ENCODE peak calls at places on chromosome 14, in seven cellular contexts. P is mesothelial cell of epicardium; C is HEK293T; E is AG10803; A is activated T-helper 9 cell treated with anti-CD3 and anti-CD28 coated beads, Interleukin-2, amount 50 U/mL, for 16 hours; M is upper lobe of right lung; O is astrocyte of the cerebellum. N is an unnamed sample.

GRCh38 chr14:20789230-20789813 is 8.3 kb downstream of the RNASE6 start:
- DNase-seq in P (no peak), C (no peak), E (no peak), A (no peak), M (no peak), O (no peak), N (no peak)

GRCh38 chr14:64118892-64119291 is 175.3 kb downstream of the ESR2 start:
- DNase-seq in P (no peak), C (no peak), E (no peak), A (no peak), M (no peak), O (no peak), N (no peak)

GRCh38 chr14:23569443-23570151 is 2.0 kb upstream of the AP1G2 start:
- DNase-seq in P (no peak), C (peak; percentile 27), E (no peak), A (no peak), M (peak; percentile 63), O (no peak), N (no peak)

GRCh38 chr14:68842298-68842697 is 49.4 kb upstream of the ZFP36L1 start:
- DNase-seq in P (no peak), C (no peak), E (no peak), A (no peak), M (no peak), O (no peak), N (no peak)

GRCh38 chr14:89445252-89445973 is 28.4 kb upstream of the FOXN3 start:
- DNase-seq in P (no peak), C (no peak), E (no peak), A (no peak), M (no peak), O (no peak), N (no peak)

GRCh38 chr14:93527076-93527692 is 96.4 kb downstream of the UNC79 start:
- DNase-seq in P (no peak), C (no peak), E (peak; percentile 15), A (no peak), M (no peak), O (no peak), N (no peak)

GRCh38 chr14:75469606-75470237 is 41.9 kb downstream of the JDP2 start:
- DNase-seq in P (no peak), C (no peak), E (no peak), A (no peak), M (peak; percentile 92), O (no peak), N (no peak)

GRCh38 chr14:58216544-58216943 is 16.6 kb downstream of the ACTR10 start:
- DNase-seq in P (no peak), C (no peak), E (no peak), A (no peak), M (no peak), O (no peak), N (no peak)

GRCh38 chr14:98593361-98593761 is 678.6 kb downstream of the BCL11B start:
- DNase-seq in P (no peak), C (no peak), E (no peak), A (no peak), M (no peak), O (no peak), N (no peak)

GRCh38 chr14:36941783-36942521 is 230.5 kb downstream of the SLC25A21 start:
- DNase-seq in P (peak; percentile 85), C (peak; percentile 54), E (peak; percentile 63), A (peak; percentile 4), M (peak; percentile 84), O (peak; percentile 32), N (peak; percentile 8)

GRCh38 chr14:104665663-104666522 is 23.5 kb upstream of the INF2 start:
- DNase-seq in P (no peak), C (no peak), E (no peak), A (no peak), M (peak; percentile 77), O (no peak), N (peak; percentile 94)

GRCh38 chr14:99568567-99569560 is 35.1 kb downstream of the CCDC85C start:
- DNase-seq in P (no peak), C (no peak), E (peak; percentile 54), A (no peak), M (no peak), O (no peak), N (no peak)

GRCh38 chr14:92729632-92730358 is 18.6 kb downstream of the LGMN start:
- DNase-seq in P (no peak), C (no peak), E (peak; percentile 78), A (no peak), M (no peak), O (peak; percentile 91), N (no peak)

GRCh38 chr14:35285168-35285990 is 6.8 kb upstream of the PSMA6 start:
- DNase-seq in P (no peak), C (no peak), E (peak; percentile 5), A (no peak), M (no peak), O (no peak), N (no peak)

GRCh38 chr14:36295642-36296627 is 24.5 kb downstream of the MBIP start:
- DNase-seq in P (no peak), C (no peak), E (no peak), A (no peak), M (no peak), O (no peak), N (no peak)

GRCh38 chr14:69048456-69048855 is 69.4 kb upstream of the ACTN1 start:
- DNase-seq in P (no peak), C (no peak), E (no peak), A (no peak), M (no peak), O (no peak), N (no peak)

GRCh38 chr14:90518941-90519256 is 122.1 kb downstream of the CALM1 start:
- DNase-seq in P (no peak), C (peak; percentile 54), E (peak; percentile 10), A (no peak), M (no peak), O (no peak), N (peak; percentile 61)

GRCh38 chr14:62409909-62410308 is 635.3 kb downstream of the KCNH5 start:
- DNase-seq in P (no peak), C (no peak), E (peak; percentile 50), A (no peak), M (no peak), O (no peak), N (no peak)

GRCh38 chr14:54001189-54001878 is 44.7 kb upstream of the BMP4 start:
- DNase-seq in P (no peak), C (no peak), E (no peak), A (no peak), M (no peak), O (no peak), N (no peak)

GRCh38 chr14:100770605-100771120 is 44.0 kb downstream of the DLK1 start:
- DNase-seq in P (no peak), C (no peak), E (no peak), A (no peak), M (no peak), O (no peak), N (no peak)

GRCh38 chr14:94485944-94486841 is 10.2 kb upstream of the SERPINA9 start:
- DNase-seq in P (peak; percentile 88), C (peak; percentile 85), E (peak; percentile 66), A (peak; percentile 23), M (peak; percentile 74), O (peak; percentile 16), N (peak; percentile 74)

GRCh38 chr14:55662757-55663156 is 82.8 kb downstream of the KTN1 start:
- DNase-seq in P (no peak), C (no peak), E (no peak), A (no peak), M (no peak), O (no peak), N (no peak)

GRCh38 chr14:30610719-30611388 is 11.3 kb upstream of the SCFD1 start:
- DNase-seq in P (no peak), C (peak; percentile 23), E (peak; percentile 51), A (no peak), M (no peak), O (peak; percentile 67), N (peak; percentile 71)

GRCh38 chr14:77212933-77213656 is 31.5 kb downstream of the TMEM63C start:
- DNase-seq in P (peak; percentile 72), C (peak; percentile 79), E (no peak), A (no peak), M (peak; percentile 70), O (no peak), N (peak; percentile 72)

GRCh38 chr14:101600336-101600890 is 39.1 kb downstream of the DIO3 start:
- DNase-seq in P (no peak), C (no peak), E (no peak), A (no peak), M (no peak), O (no peak), N (no peak)

GRCh38 chr14:94816113-94816512 is 46.2 kb upstream of the GSC start:
- DNase-seq in P (no peak), C (no peak), E (peak; percentile 23), A (no peak), M (no peak), O (no peak), N (no peak)